ENCODE peak calls at places on chromosomes 7 and 10, in six cellular contexts. T, X, N, Q, O and I are unnamed samples.

GRCh38 chr10:93376372-93377296 is 105.5 kb downstream of the MYOF start:
- DNase-seq in T (peak), N (peak), Q (peak), X (peak), O (peak), I (no peak)

GRCh38 chr10:4130685-4131084 is 345.7 kb upstream of the KLF6 start:
- DNase-seq in O (no peak), N (no peak), X (no peak), Q (no peak), T (no peak), I (no peak)

GRCh38 chr10:86355571-86356038 is 11.0 kb downstream of the GRID1 start:
- DNase-seq in Q (no peak), O (no peak), X (no peak), T (no peak), N (no peak), I (no peak)

GRCh38 chr7:106757846-106758245 is 96.9 kb upstream of the CCDC71L start:
- DNase-seq in N (no peak), X (no peak), T (no peak), Q (peak), O (peak), I (no peak)

GRCh38 chr10:86480571-86480970 is 41.0 kb downstream of the WAPL start:
- DNase-seq in Q (no peak), N (no peak), O (no peak), X (no peak), T (no peak), I (no peak)

GRCh38 chr10:351770-352318 is 216.6 kb downstream of the ZMYND11 start:
- DNase-seq in N (no peak), X (no peak), O (no peak), T (no peak), Q (no peak), I (no peak)

GRCh38 chr10:97542169-97543024 is 30.2 kb upstream of the ANKRD2 start:
- DNase-seq in O (peak), X (no peak), T (no peak), N (peak), Q (peak), I (no peak)

GRCh38 chr7:157411580-157411979 is 74.8 kb downstream of the DNAJB6 start:
- DNase-seq in T (no peak), O (no peak), Q (no peak), X (no peak), N (peak), I (no peak)

GRCh38 chr7:97021443-97022261 is 3.0 kb downstream of the DLX5 start:
- DNase-seq in N (no peak), Q (no peak), X (no peak), T (peak), O (no peak), I (no peak)

GRCh38 chr7:112866424-112866823 is 76.2 kb upstream of the TMEM168 start:
- DNase-seq in N (no peak), O (no peak), T (no peak), Q (no peak), X (no peak), I (no peak)

GRCh38 chr10:51964630-51965029 is 265.2 kb upstream of the CSTF2T start:
- DNase-seq in N (no peak), Q (no peak), T (no peak), O (no peak), X (no peak), I (no peak)

GRCh38 chr7:78516450-78516849 is 717.9 kb downstream of the PHTF2 start:
- DNase-seq in O (no peak), Q (no peak), T (no peak), X (no peak), N (no peak), I (no peak)

GRCh38 chr7:6234384-6234783 is 38.0 kb downstream of the CYTH3 start:
- DNase-seq in X (no peak), T (no peak), Q (no peak), N (no peak), O (no peak), I (no peak)

GRCh38 chr7:289209-289755 is 688 bp upstream of the FOXL3 start:
- DNase-seq in X (no peak), Q (no peak), T (no peak), O (no peak), N (no peak), I (no peak)

GRCh38 chr10:48480397-48481374 is 124.2 kb downstream of the ARHGAP22 start:
- DNase-seq in Q (peak), O (no peak), X (no peak), N (no peak), T (no peak), I (no peak)

GRCh38 chr7:102395620-102395957 is 574 bp upstream of the PRKRIP1 start:
- DNase-seq in O (no peak), X (peak), Q (no peak), N (no peak), T (no peak), I (no peak)

GRCh38 chr7:142385528-142386340 is 127.9 kb upstream of the PRSS58 start:
- DNase-seq in Q (no peak), X (peak), T (no peak), N (peak), O (no peak), I (peak)

GRCh38 chr7:149196151-149196704 is 882 bp downstream of the ZNF282 start:
- DNase-seq in T (no peak), N (no peak), X (no peak), O (no peak), Q (no peak), I (peak)

GRCh38 chr7:100835903-100836811 is 8.8 kb upstream of the EPHB4 start:
- DNase-seq in X (no peak), T (no peak), Q (peak), N (peak), O (peak), I (peak)

GRCh38 chr10:23345861-23346260 is 1.3 kb upstream of the C10orf67 start:
- DNase-seq in N (peak), T (no peak), O (no peak), Q (no peak), X (no peak), I (no peak)

GRCh38 chr7:151727579-151728285 is 149.2 kb downstream of the PRKAG2 start:
- DNase-seq in N (peak), Q (peak), X (no peak), O (peak), T (no peak), I (peak)

GRCh38 chr10:118062798-118063238 is 16.1 kb upstream of the RAB11FIP2 start:
- DNase-seq in N (no peak), T (no peak), X (no peak), Q (no peak), O (no peak), I (no peak)

GRCh38 chr7:133910761-133911160 is 216.4 kb upstream of the LRGUK start:
- DNase-seq in X (no peak), O (no peak), N (no peak), Q (no peak), T (no peak), I (no peak)

GRCh38 chr10:28207799-28208198 is 95.1 kb downstream of the MPP7 start:
- DNase-seq in Q (no peak), O (no peak), N (no peak), T (no peak), X (no peak), I (no peak)

GRCh38 chr7:73308074-73308664 is 457 bp downstream of the NSUN5 start:
- DNase-seq in T (no peak), O (no peak), N (peak), X (no peak), Q (no peak), I (no peak)

GRCh38 chr10:114819313-114819712 is 2.3 kb upstream of the FHIP2A start:
- DNase-seq in N (no peak), X (no peak), T (no peak), Q (no peak), O (no peak), I (no peak)

GRCh38 chr7:43637114-43637806 is 54.4 kb downstream of the STK17A start:
- DNase-seq in N (peak), O (no peak), T (no peak), Q (no peak), X (no peak), I (no peak)

GRCh38 chr7:110283056-110283455 is 807.9 kb upstream of the LRRN3 start:
- DNase-seq in Q (no peak), X (no peak), O (no peak), T (no peak), N (no peak), I (no peak)

GRCh38 chr7:30893357-30893756 is 18.3 kb upstream of the AQP1 start:
- DNase-seq in O (no peak), T (no peak), X (no peak), Q (no peak), N (no peak), I (no peak)

GRCh38 chr7:64180989-64181388 is 26.0 kb upstream of the ZNF735 start:
- DNase-seq in T (no peak), X (no peak), Q (no peak), O (no peak), N (no peak), I (no peak)

GRCh38 chr7:157687845-157688244 is 351.0 kb downstream of the DNAJB6 start:
- DNase-seq in Q (no peak), N (no peak), O (no peak), T (no peak), X (no peak), I (no peak)

GRCh38 chr10:11086177-11086576 is 68.5 kb downstream of the CELF2 start:
- DNase-seq in O (no peak), X (no peak), N (no peak), T (no peak), Q (peak), I (no peak)

GRCh38 chr7:42691030-42691639 is 220.7 kb downstream of the C7orf25 start:
- DNase-seq in T (no peak), N (peak), O (no peak), Q (no peak), X (peak), I (no peak)

GRCh38 chr10:89245802-89246201 is 5.8 kb downstream of the LIPA start:
- DNase-seq in X (no peak), O (no peak), T (no peak), Q (no peak), N (no peak), I (no peak)
- TF ChIP-seq CTCF in X (no peak), O (no peak), T (no peak), Q (no peak), N (no peak), I (no peak)

GRCh38 chr7:118245267-118246040 is 20.9 kb downstream of the ANKRD7 start:
- DNase-seq in X (no peak), N (no peak), O (no peak), T (no peak), Q (no peak), I (no peak)

GRCh38 chr7:118252087-118252486 is 27.6 kb downstream of the ANKRD7 start:
- DNase-seq in T (no peak), X (no peak), O (no peak), Q (no peak), N (no peak), I (no peak)

GRCh38 chr7:118250860-118251494 is 26.5 kb downstream of the ANKRD7 start:
- DNase-seq in Q (no peak), X (no peak), O (no peak), T (no peak), N (no peak), I (no peak)
- TF ChIP-seq CTCF in Q (no peak), X (peak), O (no peak), T (peak), N (peak), I (peak)

GRCh38 chr10:31322647-31323046 is 3.6 kb downstream of the ZEB1 start:
- DNase-seq in O (no peak), Q (no peak), N (no peak), X (no peak), T (no peak), I (no peak)
- TF ChIP-seq CTCF in O (peak), Q (no peak), N (no peak), X (peak), T (no peak), I (peak)

GRCh38 chr10:79098596-79099015 is 29.8 kb downstream of the ZMIZ1 start:
- DNase-seq in T (no peak), X (no peak), O (no peak), Q (no peak), N (no peak), I (no peak)
- TF ChIP-seq CTCF in T (no peak), X (no peak), O (no peak), Q (no peak), N (no peak), I (no peak)

GRCh38 chr7:155007947-155008346 is 5.0 kb upstream of the PAXIP1 start:
- DNase-seq in Q (no peak), X (peak), N (no peak), T (no peak), O (no peak), I (peak)
- TF ChIP-seq CTCF in Q (no peak), X (peak), N (no peak), T (peak), O (peak), I (no peak)

DNA sequence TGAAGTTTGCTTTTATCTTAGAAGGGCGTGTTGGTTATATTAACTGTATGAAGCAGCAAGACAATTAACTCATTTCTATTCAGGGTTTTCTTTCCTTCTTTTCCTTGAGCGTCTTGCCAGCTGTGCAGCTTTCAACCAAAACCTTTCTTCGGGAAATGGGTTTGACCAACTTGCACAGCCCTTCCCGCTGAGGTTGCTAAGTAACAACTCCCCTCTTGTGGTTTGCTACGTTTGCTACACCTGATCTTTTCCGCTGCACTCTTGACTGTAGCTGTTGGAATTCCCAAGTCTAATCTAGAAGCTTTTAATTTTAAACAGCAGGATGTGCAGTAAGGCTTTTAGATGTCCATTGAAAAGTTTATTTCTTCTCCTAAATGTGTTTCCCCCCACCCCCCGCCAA is 116.9 kb downstream of the CDCA7L start:
- DNase-seq in N (no peak), T (no peak), O (no peak), Q (no peak), X (no peak), I (no peak)
- TF ChIP-seq CTCF in N (no peak), T (peak), O (no peak), Q (no peak), X (no peak), I (no peak)

GRCh38 chr10:60035984-60036383 is 129.6 kb upstream of the CCDC6 start:
- DNase-seq in N (no peak), T (no peak), X (no peak), O (no peak), Q (no peak), I (no peak)

GRCh38 chr10:60031664-60032063 is 125.3 kb upstream of the CCDC6 start:
- DNase-seq in N (peak), O (no peak), X (no peak), T (no peak), Q (no peak), I (no peak)

GRCh38 chr10:60029441-60029840 is 123.1 kb upstream of the CCDC6 start:
- DNase-seq in Q (no peak), X (no peak), N (no peak), O (no peak), T (no peak), I (no peak)

DNA sequence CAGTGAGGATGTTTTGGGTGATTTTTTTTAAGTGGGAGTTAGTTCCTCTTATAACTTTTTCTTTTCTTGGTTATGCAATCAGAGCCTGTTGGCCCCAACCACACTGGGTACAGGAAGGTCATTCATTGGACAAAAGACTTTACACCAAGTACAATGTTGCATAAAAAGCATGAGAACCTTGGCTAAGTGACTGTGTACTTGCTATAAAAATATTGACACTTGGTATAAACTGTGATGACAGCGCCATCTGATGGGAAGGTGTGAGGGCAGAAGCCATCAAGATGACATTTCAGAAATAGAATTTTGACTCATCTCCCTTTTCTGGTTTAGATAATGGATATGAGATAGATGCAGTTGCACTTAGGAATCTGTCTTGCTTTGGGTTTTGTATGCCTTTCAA is 126.4 kb upstream of the CCDC6 start:
- DNase-seq in Q (no peak), T (no peak), X (no peak), O (peak), N (peak), I (no peak)
- TF ChIP-seq CTCF in Q (no peak), T (peak), X (peak), O (peak), N (peak), I (no peak)

DNA sequence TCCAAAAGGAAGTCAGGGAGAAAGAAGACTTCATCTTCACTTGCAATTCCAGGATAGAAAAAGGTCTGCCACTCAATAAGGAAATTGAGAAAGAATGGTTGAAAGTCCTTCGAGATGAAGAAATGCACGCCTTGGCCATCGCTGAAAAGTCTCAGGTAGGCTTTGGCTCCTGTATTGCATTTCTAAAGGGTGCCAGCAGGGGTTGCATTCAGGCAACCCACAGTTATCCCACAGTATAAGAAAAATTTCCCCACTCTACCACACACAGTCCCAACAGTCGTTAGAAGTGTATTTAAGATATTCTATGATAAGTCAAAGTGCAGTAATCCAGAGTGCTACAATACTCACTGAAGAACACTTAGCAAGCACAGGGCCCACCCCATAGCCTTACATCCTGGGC is 93.4 kb upstream of the FGL2 start:
- DNase-seq in O (no peak), T (no peak), X (no peak), Q (no peak), N (no peak), I (no peak)
- TF ChIP-seq CTCF in O (no peak), T (peak), X (peak), Q (no peak), N (no peak), I (no peak)

GRCh38 chr7:136183981-136184380 is 206.8 kb upstream of the MTPN start:
- DNase-seq in Q (no peak), T (no peak), N (no peak), X (no peak), O (no peak), I (no peak)
- TF ChIP-seq CTCF in Q (no peak), T (peak), N (no peak), X (peak), O (no peak), I (no peak)